ENCODE peak calls at places on chromosomes 13 and 19, in seven cellular contexts. U is upper lobe of right lung, Z is left lung, A is colonic mucosa, X is adrenal gland, D is left ventricle myocardium inferior, T is fibroblast of lung. Y is an unnamed sample.

GRCh38 chr19:10773969-10774368 is 56.1 kb downstream of the DNM2 start:
- DNase-seq in U (no peak), Z (no peak), A (no peak), X (no peak), D (no peak), T (no peak), Y (no peak)

GRCh38 chr13:107518292-107518691 is 697.0 kb downstream of the LIG4 start:
- DNase-seq in U (no peak), Z (no peak), A (no peak), X (no peak), D (no peak), T (peak), Y (no peak)

GRCh38 chr19:55358943-55359908 is 3.8 kb downstream of the GARIN5B start:
- DNase-seq in U (no peak), Z (peak), A (no peak), X (no peak), D (no peak), T (no peak), Y (no peak)

GRCh38 chr13:73715114-73715909 is 418.9 kb downstream of the KLF12 start:
- DNase-seq in U (peak), Z (no peak), A (no peak), X (no peak), D (no peak), T (no peak), Y (no peak)

GRCh38 chr19:11191273-11191755 is 6.0 kb downstream of the KANK2 start:
- DNase-seq in U (no peak), Z (no peak), A (peak), X (peak), D (peak), T (peak), Y (peak)

GRCh38 chr19:35716985-35717664 is 678 bp upstream of the KMT2B start:
- DNase-seq in U (peak), Z (peak), A (peak), X (peak), D (peak), T (peak), Y (peak)

GRCh38 chr19:54287456-54287855 is 6.5 kb upstream of the LILRB2 start:
- DNase-seq in U (no peak), Z (no peak), A (no peak), X (no peak), D (no peak), T (peak), Y (no peak)

GRCh38 chr13:109836629-109837607 is 50.5 kb upstream of the IRS2 start:
- DNase-seq in U (no peak), Z (no peak), A (peak), X (no peak), D (no peak), T (no peak), Y (no peak)

GRCh38 chr19:9054768-9055167 is 32.1 kb upstream of the OR1M1 start:
- DNase-seq in U (no peak), Z (no peak), A (no peak), X (no peak), D (no peak), T (no peak), Y (no peak)

GRCh38 chr13:113735750-113736149 is 23.3 kb upstream of the TMEM255B start:
- DNase-seq in U (no peak), Z (peak), A (no peak), X (no peak), D (no peak), T (no peak), Y (no peak)

GRCh38 chr13:79710376-79710775 is 229.4 kb downstream of the NDFIP2 start:
- DNase-seq in U (no peak), Z (no peak), A (no peak), X (no peak), D (no peak), T (peak), Y (no peak)

GRCh38 chr13:18949970-18950369 is 231.7 kb downstream of the TUBA3C start:
- DNase-seq in U (peak), Z (peak), A (no peak), X (no peak), D (no peak), T (no peak), Y (no peak)

GRCh38 chr19:48311384-48311783 is 14.0 kb upstream of the EMP3 start:
- DNase-seq in U (no peak), Z (no peak), A (no peak), X (no peak), D (no peak), T (no peak), Y (no peak)

GRCh38 chr19:46404039-46404883 is 9.1 kb downstream of the CCDC8 start:
- DNase-seq in U (no peak), Z (peak), A (peak), X (no peak), D (peak), T (peak), Y (peak)

GRCh38 chr13:75901509-75901908 is 265.4 kb downstream of the LMO7 start:
- DNase-seq in U (no peak), Z (no peak), A (no peak), X (no peak), D (no peak), T (no peak), Y (no peak)
- H3K4me3 ChIP-seq in U (no peak), Z (no peak), A (no peak), X (no peak), D (no peak), T (no peak), Y (no peak)

GRCh38 chr19:38837304-38837626 is 5.7 kb upstream of the ECH1 start:
- DNase-seq in U (no peak), Z (no peak), A (no peak), X (no peak), D (no peak), T (no peak), Y (no peak)

GRCh38 chr19:38838986-38839761 is 7.6 kb upstream of the ECH1 start:
- DNase-seq in U (no peak), Z (no peak), A (no peak), X (no peak), D (no peak), T (no peak), Y (no peak)

GRCh38 chr19:38837656-38838121 is 6.1 kb upstream of the ECH1 start:
- DNase-seq in U (no peak), Z (no peak), A (no peak), X (no peak), D (no peak), T (peak), Y (no peak)

GRCh38 chr19:38839816-38840582 is 8.4 kb upstream of the ECH1 start:
- DNase-seq in U (no peak), Z (no peak), A (no peak), X (peak), D (no peak), T (peak), Y (no peak)

DNA sequence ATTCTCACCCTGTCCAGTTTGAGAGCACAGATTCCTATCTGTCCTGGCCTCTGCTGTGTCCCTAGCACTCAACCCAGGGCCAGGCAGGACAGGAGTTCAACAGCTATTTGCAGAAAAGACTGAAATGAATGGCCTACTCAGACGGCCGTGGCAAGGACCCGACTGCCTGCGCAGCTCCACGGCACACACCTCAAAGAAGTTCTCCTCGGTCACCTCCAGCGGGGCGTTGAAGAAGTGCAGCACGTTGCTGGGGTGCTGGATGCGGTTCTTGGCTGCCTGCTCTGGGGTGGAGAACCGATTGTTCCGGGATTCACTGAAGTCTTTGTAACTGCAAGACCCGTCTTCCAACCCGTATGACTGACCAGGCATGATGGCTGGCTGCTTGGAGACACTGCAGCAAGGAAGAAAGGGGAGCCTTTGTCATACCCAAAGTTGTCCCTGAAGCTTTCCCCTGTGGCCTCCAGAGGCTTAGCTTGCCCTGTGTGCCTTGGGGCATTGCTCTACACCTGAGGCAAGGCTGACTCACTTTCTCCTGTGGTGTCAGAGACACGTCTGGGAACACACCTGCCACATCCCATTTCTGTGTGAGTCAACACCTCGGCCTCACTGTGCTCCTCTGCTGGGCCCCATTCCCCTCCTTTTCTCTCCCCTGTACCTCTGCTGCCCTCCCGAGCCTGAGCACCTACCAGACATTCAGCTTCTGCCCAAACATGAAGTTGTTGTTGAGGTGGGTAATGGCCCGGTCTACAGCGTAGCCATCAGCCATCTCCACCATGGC is 6.8 kb upstream of the ECH1 start:
- DNase-seq in U (no peak), Z (no peak), A (no peak), X (no peak), D (no peak), T (no peak), Y (no peak)
- H3K27ac ChIP-seq in U (peak), Z (peak), A (no peak), X (peak), D (no peak), T (no peak), Y (peak)

GRCh38 chr13:78600317-78600899 is 2.9 kb downstream of the POU4F1 start:
- DNase-seq in U (no peak), Z (no peak), A (no peak), X (no peak), D (no peak), T (no peak), Y (no peak)

GRCh38 chr13:78602561-78603239 is 652 bp downstream of the POU4F1 start:
- DNase-seq in U (no peak), Z (peak), A (no peak), X (no peak), D (no peak), T (no peak), Y (no peak)

GRCh38 chr13:78603240-78603947 is at the start of gene POU4F1:
- DNase-seq in U (no peak), Z (peak), A (peak), X (no peak), D (peak), T (peak), Y (no peak)

GRCh38 chr13:78601124-78601885 is 2.0 kb downstream of the POU4F1 start:
- DNase-seq in U (no peak), Z (peak), A (no peak), X (no peak), D (no peak), T (peak), Y (no peak)

GRCh38 chr13:78601886-78602560 is 1.3 kb downstream of the POU4F1 start:
- DNase-seq in U (no peak), Z (peak), A (no peak), X (no peak), D (no peak), T (no peak), Y (no peak)
- H3K4me3 ChIP-seq in U (no peak), Z (no peak), A (peak), X (no peak), D (peak), T (no peak), Y (no peak)

GRCh38 chr13:66585669-66586203 is 644.4 kb downstream of the PCDH9 start:
- DNase-seq in U (no peak), Z (no peak), A (no peak), X (no peak), D (no peak), T (peak), Y (no peak)
- H3K27ac ChIP-seq in U (no peak), Z (no peak), A (no peak), X (no peak), D (no peak), T (no peak), Y (no peak)

GRCh38 chr13:63139277-63139676 is 1723.6 kb upstream of the PCDH20 start:
- DNase-seq in U (no peak), Z (no peak), A (no peak), X (no peak), D (no peak), T (no peak), Y (no peak)
- H3K4me3 ChIP-seq in U (no peak), Z (no peak), A (no peak), X (no peak), D (no peak), T (no peak), Y (no peak)

DNA sequence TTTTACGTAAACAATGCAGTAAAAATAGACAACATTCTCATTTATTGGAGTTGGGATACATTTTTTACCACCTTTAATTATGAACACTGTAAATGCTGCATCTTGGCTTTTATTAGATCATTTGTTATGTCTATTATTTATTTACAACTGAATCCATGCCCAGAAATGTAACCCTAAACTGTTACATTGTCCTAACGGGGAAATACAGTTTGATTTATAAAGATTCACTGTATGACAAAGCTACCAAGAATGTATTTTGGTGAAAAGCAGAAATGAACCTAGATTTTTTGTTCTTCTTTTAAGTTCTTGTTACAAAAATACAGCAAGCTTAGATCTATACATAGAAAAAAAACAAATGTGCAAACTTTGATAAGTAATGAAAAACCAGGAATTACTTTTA is 1.1 kb downstream of the METTL21C start:
- DNase-seq in U (no peak), Z (no peak), A (no peak), X (no peak), D (no peak), T (peak), Y (no peak)
- H3K27ac ChIP-seq in U (no peak), Z (no peak), A (no peak), X (no peak), D (no peak), T (no peak), Y (no peak)

GRCh38 chr19:43700368-43701015 is 15.4 kb upstream of the IRGC start:
- DNase-seq in U (no peak), Z (no peak), A (peak), X (peak), D (peak), T (peak), Y (peak)
- H3K4me3 ChIP-seq in U (peak), Z (no peak), A (no peak), X (no peak), D (peak), T (peak), Y (no peak)

DNA sequence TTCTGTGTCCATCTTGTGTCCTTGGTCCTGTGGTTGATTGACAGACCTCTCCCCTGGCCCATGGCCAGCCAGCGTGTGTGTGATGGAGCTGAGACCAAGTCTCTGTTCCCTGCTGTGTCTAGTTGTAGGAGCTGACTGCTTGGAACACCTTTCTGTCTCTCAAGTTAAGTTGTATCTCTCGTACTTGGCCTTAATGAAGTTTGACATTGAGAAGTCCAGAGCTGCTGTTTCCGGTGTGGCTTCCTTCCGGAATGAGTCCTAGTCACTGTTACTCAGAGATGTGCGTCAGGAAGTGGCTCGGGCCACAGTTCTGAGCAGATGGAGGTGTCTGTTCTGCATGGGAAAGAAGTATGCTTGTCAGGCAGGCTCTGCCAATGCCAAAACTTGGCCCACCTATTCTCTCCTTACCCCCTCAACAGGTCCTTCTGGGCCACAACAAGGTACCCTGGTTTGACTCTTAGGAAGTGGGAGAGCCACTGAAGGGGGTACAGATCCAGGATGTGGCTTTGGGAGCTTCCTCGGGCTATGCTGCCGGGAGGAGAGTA is 54.3 kb downstream of the GATAD2A start:
- DNase-seq in U (no peak), Z (peak), A (no peak), X (peak), D (peak), T (peak), Y (no peak)
- H3K27ac ChIP-seq in U (peak), Z (peak), A (peak), X (peak), D (peak), T (peak), Y (peak)

DNA sequence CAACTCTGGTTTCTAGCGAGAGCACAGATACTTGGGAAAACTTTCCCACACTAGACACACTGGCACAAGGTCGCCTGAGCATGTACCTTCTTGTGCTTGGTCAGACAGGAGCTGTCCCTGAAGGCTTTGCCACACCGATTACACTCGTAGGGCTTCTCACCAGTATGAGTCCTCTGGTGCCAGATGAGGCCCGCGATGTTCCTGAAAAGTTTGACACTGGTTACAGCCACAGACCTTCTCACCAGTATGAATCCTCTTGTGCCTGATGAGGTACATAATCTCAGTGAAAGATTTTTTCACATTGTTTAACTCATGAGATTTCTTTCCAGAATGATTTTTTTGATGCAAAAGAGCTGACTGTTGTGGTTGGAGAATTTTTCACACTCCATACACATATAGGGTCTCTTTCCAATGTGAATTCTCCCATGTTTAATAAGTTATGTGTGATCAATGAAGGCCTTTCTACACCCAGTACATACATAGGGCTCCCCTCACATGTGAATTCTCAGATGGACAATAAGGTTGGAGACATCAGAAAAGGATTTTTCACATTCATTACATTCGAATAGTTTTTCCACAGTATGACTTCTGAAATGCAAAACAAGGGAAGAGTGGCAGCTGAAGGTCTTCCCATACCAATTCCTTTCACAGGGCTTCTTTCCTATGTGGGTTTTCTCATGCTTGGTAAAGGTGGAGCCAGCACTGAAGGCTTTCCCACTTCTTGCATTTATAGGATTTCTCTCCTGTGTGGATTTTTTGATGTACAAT is 9.9 kb upstream of the ZSCAN18 start:
- DNase-seq in U (no peak), Z (no peak), A (no peak), X (no peak), D (no peak), T (no peak), Y (no peak)
- H3K4me3 ChIP-seq in U (no peak), Z (no peak), A (no peak), X (no peak), D (no peak), T (no peak), Y (no peak)